ENCODE peak calls at places on chromosomes 2 and 18, in seven cellular contexts. One of them, this sample, is unnamed.
A peak's percentile ranks its signal among the peaks of the same experiment; 100 is the strongest.

GRCh38 chr2:34664266-34664665 is 1065.2 kb upstream of the FAM98A start:
- DNase-seq in hepatocyte: no peak
- DNase-seq in fibroblast of lung: no peak
- DNase-seq in spleen: no peak
- DNase-seq in cardiac fibroblast: no peak
- DNase-seq in left lung: no peak
- DNase-seq in A549: no peak
- DNase-seq in this sample: no peak

GRCh38 chr2:7052404-7052803 is 135.2 kb downstream of the RNF144A start:
- DNase-seq in hepatocyte: no peak
- DNase-seq in fibroblast of lung: no peak
- DNase-seq in spleen: peak; percentile 82
- DNase-seq in cardiac fibroblast: no peak
- DNase-seq in left lung: no peak
- DNase-seq in A549: no peak
- DNase-seq in this sample: no peak

GRCh38 chr2:121794233-121794632 is 38.8 kb downstream of the TSN start:
- DNase-seq in hepatocyte: no peak
- DNase-seq in fibroblast of lung: no peak
- DNase-seq in spleen: no peak
- DNase-seq in cardiac fibroblast: no peak
- DNase-seq in left lung: no peak
- DNase-seq in A549: no peak
- DNase-seq in this sample: no peak

GRCh38 chr18:12028040-12028628 is 46.8 kb downstream of the IMPA2 start:
- DNase-seq in hepatocyte: no peak
- DNase-seq in fibroblast of lung: no peak
- DNase-seq in spleen: no peak
- DNase-seq in cardiac fibroblast: no peak
- DNase-seq in left lung: no peak
- DNase-seq in A549: no peak
- DNase-seq in this sample: no peak

GRCh38 chr18:79526468-79527460 is 131.0 kb downstream of the NFATC1 start:
- DNase-seq in hepatocyte: no peak
- DNase-seq in fibroblast of lung: no peak
- DNase-seq in spleen: peak; percentile 81
- DNase-seq in cardiac fibroblast: peak; percentile 29
- DNase-seq in left lung: no peak
- DNase-seq in A549: no peak
- DNase-seq in this sample: no peak

GRCh38 chr2:190862591-190862991 is 18.0 kb upstream of the GLS start:
- DNase-seq in hepatocyte: no peak
- DNase-seq in fibroblast of lung: peak; percentile 67
- DNase-seq in spleen: no peak
- DNase-seq in cardiac fibroblast: peak; percentile 43
- DNase-seq in left lung: no peak
- DNase-seq in A549: no peak
- DNase-seq in this sample: no peak

GRCh38 chr2:68745006-68745405 is 10.4 kb downstream of the ARHGAP25 start:
- DNase-seq in hepatocyte: no peak
- DNase-seq in fibroblast of lung: no peak
- DNase-seq in spleen: no peak
- DNase-seq in cardiac fibroblast: no peak
- DNase-seq in left lung: no peak
- DNase-seq in A549: no peak
- DNase-seq in this sample: no peak

GRCh38 chr2:66578067-66578852 is 143.3 kb downstream of the MEIS1 start:
- DNase-seq in hepatocyte: peak; percentile 24
- DNase-seq in fibroblast of lung: no peak
- DNase-seq in spleen: peak; percentile 75
- DNase-seq in cardiac fibroblast: no peak
- DNase-seq in left lung: peak; percentile 79
- DNase-seq in A549: no peak
- DNase-seq in this sample: peak; percentile 46

GRCh38 chr2:10332402-10333246 is 29.9 kb downstream of the HPCAL1 start:
- DNase-seq in hepatocyte: no peak
- DNase-seq in fibroblast of lung: no peak
- DNase-seq in spleen: no peak
- DNase-seq in cardiac fibroblast: no peak
- DNase-seq in left lung: peak; percentile 78
- DNase-seq in A549: no peak
- DNase-seq in this sample: peak; percentile 51

GRCh38 chr2:35185861-35186412 is 1169.6 kb upstream of the CRIM1 start:
- DNase-seq in hepatocyte: no peak
- DNase-seq in fibroblast of lung: no peak
- DNase-seq in spleen: no peak
- DNase-seq in cardiac fibroblast: no peak
- DNase-seq in left lung: no peak
- DNase-seq in A549: no peak
- DNase-seq in this sample: no peak

GRCh38 chr2:13662055-13662454 is 945.3 kb downstream of the TRIB2 start:
- DNase-seq in hepatocyte: no peak
- DNase-seq in fibroblast of lung: peak; percentile 45
- DNase-seq in spleen: no peak
- DNase-seq in cardiac fibroblast: no peak
- DNase-seq in left lung: no peak
- DNase-seq in A549: no peak
- DNase-seq in this sample: peak; percentile 1

GRCh38 chr2:168157926-168158325 is 89.5 kb downstream of the STK39 start:
- DNase-seq in hepatocyte: no peak
- DNase-seq in fibroblast of lung: peak; percentile 40
- DNase-seq in spleen: no peak
- DNase-seq in cardiac fibroblast: peak; percentile 46
- DNase-seq in left lung: no peak
- DNase-seq in A549: no peak
- DNase-seq in this sample: no peak

GRCh38 chr18:48164096-48164475 is 233.6 kb upstream of the SMAD2 start:
- DNase-seq in hepatocyte: no peak
- DNase-seq in fibroblast of lung: no peak
- DNase-seq in spleen: no peak
- DNase-seq in cardiac fibroblast: no peak
- DNase-seq in left lung: no peak
- DNase-seq in A549: no peak
- DNase-seq in this sample: no peak

GRCh38 chr2:120445431-120446143 is 99.7 kb downstream of the INHBB start:
- DNase-seq in hepatocyte: no peak
- DNase-seq in fibroblast of lung: peak; percentile 35
- DNase-seq in spleen: peak; percentile 10
- DNase-seq in cardiac fibroblast: no peak
- DNase-seq in left lung: no peak
- DNase-seq in A549: no peak
- DNase-seq in this sample: no peak

GRCh38 chr2:189542145-189542882 is 38.3 kb downstream of the SLC40A1 start:
- DNase-seq in hepatocyte: peak; percentile 84
- DNase-seq in fibroblast of lung: no peak
- DNase-seq in spleen: no peak
- DNase-seq in cardiac fibroblast: no peak
- DNase-seq in left lung: no peak
- DNase-seq in A549: no peak
- DNase-seq in this sample: no peak

GRCh38 chr18:43485565-43485964 is 208.3 kb upstream of the SYT4 start:
- DNase-seq in hepatocyte: no peak
- DNase-seq in fibroblast of lung: no peak
- DNase-seq in spleen: no peak
- DNase-seq in cardiac fibroblast: no peak
- DNase-seq in left lung: no peak
- DNase-seq in A549: no peak
- DNase-seq in this sample: no peak

GRCh38 chr2:143934913-143935310 is 585.0 kb downstream of the ZEB2 start:
- DNase-seq in hepatocyte: no peak
- DNase-seq in fibroblast of lung: no peak
- DNase-seq in spleen: no peak
- DNase-seq in cardiac fibroblast: no peak
- DNase-seq in left lung: no peak
- DNase-seq in A549: no peak
- DNase-seq in this sample: no peak

GRCh38 chr2:221018262-221018661 is 553.8 kb downstream of the EPHA4 start:
- DNase-seq in hepatocyte: no peak
- DNase-seq in fibroblast of lung: no peak
- DNase-seq in spleen: no peak
- DNase-seq in cardiac fibroblast: no peak
- DNase-seq in left lung: no peak
- DNase-seq in A549: no peak
- DNase-seq in this sample: no peak

GRCh38 chr2:132929786-132930185 is 259.8 kb upstream of the LYPD1 start:
- DNase-seq in hepatocyte: peak; percentile 11
- DNase-seq in fibroblast of lung: peak; percentile 74
- DNase-seq in spleen: no peak
- DNase-seq in cardiac fibroblast: peak; percentile 4
- DNase-seq in left lung: no peak
- DNase-seq in A549: no peak
- DNase-seq in this sample: no peak

GRCh38 chr2:54772531-54772930 is 49.1 kb downstream of the EML6 start:
- DNase-seq in hepatocyte: no peak
- DNase-seq in fibroblast of lung: peak; percentile 19
- DNase-seq in spleen: no peak
- DNase-seq in cardiac fibroblast: no peak
- DNase-seq in left lung: no peak
- DNase-seq in A549: no peak
- DNase-seq in this sample: no peak

GRCh38 chr2:25338401-25338800 is 3.3 kb downstream of the DNMT3A start:
- DNase-seq in hepatocyte: no peak
- DNase-seq in fibroblast of lung: no peak
- DNase-seq in spleen: peak; percentile 67
- DNase-seq in cardiac fibroblast: no peak
- DNase-seq in left lung: no peak
- DNase-seq in A549: no peak
- DNase-seq in this sample: no peak

GRCh38 chr2:222864296-222864695 is 3.5 kb downstream of the ACSL3 start:
- DNase-seq in hepatocyte: peak; percentile 9
- DNase-seq in fibroblast of lung: peak; percentile 77
- DNase-seq in spleen: no peak
- DNase-seq in cardiac fibroblast: peak; percentile 76
- DNase-seq in left lung: no peak
- DNase-seq in A549: no peak
- DNase-seq in this sample: peak; percentile 66

GRCh38 chr2:164205347-164205746 is 415.9 kb downstream of the GRB14 start:
- DNase-seq in hepatocyte: peak; percentile 4
- DNase-seq in fibroblast of lung: peak; percentile 78
- DNase-seq in spleen: no peak
- DNase-seq in cardiac fibroblast: peak; percentile 20
- DNase-seq in left lung: no peak
- DNase-seq in A549: no peak
- DNase-seq in this sample: peak; percentile 82

DNA sequence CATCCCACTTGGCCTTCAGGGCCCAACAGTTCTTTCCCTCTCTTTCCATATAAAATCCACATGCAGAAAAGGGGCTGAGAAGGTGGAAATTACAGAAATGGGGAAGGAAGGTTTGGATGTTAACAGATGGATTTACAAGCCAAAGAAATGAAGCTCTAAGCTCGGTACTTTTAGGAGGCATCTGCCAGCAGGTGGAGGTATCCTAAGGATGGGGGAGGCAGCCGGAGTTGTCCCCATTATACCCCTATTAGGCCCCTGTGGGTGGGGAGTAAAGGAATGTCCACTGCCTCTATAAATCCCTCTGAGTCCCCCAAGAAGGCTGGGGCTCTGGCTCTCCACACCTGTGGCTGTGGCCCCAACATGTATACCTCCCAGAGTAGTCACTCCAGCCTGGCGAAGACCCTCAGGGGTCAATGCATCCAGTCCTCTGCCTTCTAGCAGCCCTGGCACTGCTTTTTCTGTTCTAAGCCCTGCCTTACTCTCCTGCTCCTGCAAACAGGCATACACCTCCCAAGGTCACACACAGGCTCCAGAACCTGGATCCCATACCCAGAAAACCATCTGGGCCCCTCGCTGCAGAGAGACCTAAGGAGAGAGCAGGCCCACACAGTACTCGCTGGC is 1.2 kb downstream of the FBXO41 start:
- DNase-seq in hepatocyte: no peak
- DNase-seq in fibroblast of lung: no peak
- DNase-seq in spleen: no peak
- DNase-seq in cardiac fibroblast: no peak
- DNase-seq in left lung: no peak
- DNase-seq in A549: no peak
- DNase-seq in this sample: no peak
- H3K4me3 ChIP-seq in hepatocyte: no peak overlapping the region
- H3K4me3 ChIP-seq in fibroblast of lung: no peak overlapping the region
- H3K4me3 ChIP-seq in spleen: peak overlapping the region; percentile 75
- H3K4me3 ChIP-seq in cardiac fibroblast: peak overlapping the region; percentile 74
- H3K4me3 ChIP-seq in left lung: peak overlapping the region; percentile 61
- H3K4me3 ChIP-seq in A549: peak overlapping the region; percentile 77
- H3K4me3 ChIP-seq in this sample: no peak overlapping the region

GRCh38 chr2:227125506-227125905 is 38.5 kb downstream of the COL4A4 start:
- DNase-seq in hepatocyte: no peak
- DNase-seq in fibroblast of lung: no peak
- DNase-seq in spleen: no peak
- DNase-seq in cardiac fibroblast: no peak
- DNase-seq in left lung: no peak
- DNase-seq in A549: no peak
- DNase-seq in this sample: no peak
- TF ChIP-seq CTCF in hepatocyte: no peak
- TF ChIP-seq CTCF in fibroblast of lung: peak; percentile 40
- TF ChIP-seq CTCF in spleen: no peak
- TF ChIP-seq CTCF in cardiac fibroblast: peak; percentile 37
- TF ChIP-seq CTCF in left lung: no peak
- TF ChIP-seq CTCF in A549: no peak
- TF ChIP-seq CTCF in this sample: peak; percentile 27

DNA sequence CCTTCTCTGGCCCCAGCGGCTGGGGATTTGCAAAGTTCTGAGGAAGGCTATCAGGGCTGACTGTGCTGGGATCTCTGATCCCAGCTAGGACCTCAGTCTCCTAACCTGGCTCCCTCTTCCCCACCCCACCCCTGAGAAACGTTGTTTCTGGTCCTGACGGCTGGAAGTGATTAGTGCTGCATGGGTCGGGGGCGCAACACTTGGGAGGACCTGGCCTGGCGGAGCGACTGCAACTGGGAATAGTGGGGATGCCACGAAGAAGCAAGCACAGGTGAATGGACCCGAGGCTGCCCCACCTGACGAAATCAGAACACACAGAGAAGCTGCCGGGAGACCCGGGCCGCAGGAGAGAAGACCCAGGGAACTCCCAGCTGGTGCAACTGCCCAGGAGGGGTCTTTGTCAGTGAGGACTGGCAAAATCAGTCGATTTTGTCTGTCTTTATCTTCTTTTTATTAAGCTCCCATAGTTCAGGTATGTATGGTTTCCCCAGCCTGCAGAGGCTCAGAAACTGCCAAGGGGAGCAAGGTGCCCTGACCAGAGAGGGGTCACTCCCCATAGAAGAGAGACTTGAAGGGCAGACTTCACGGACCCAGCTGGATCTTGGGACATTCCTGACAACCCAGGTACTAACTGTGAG is 656 bp upstream of the LBX2 start:
- DNase-seq in hepatocyte: no peak
- DNase-seq in fibroblast of lung: no peak
- DNase-seq in spleen: peak; percentile 49
- DNase-seq in cardiac fibroblast: no peak
- DNase-seq in left lung: peak; percentile 67
- DNase-seq in A549: no peak
- DNase-seq in this sample: no peak
- H3K4me3 ChIP-seq in hepatocyte: peak overlapping the region; percentile 60
- H3K4me3 ChIP-seq in fibroblast of lung: peak overlapping the region; percentile 44
- H3K4me3 ChIP-seq in spleen: peak overlapping the region; percentile 52
- H3K4me3 ChIP-seq in cardiac fibroblast: no peak overlapping the region
- H3K4me3 ChIP-seq in left lung: peak overlapping the region; percentile 53
- H3K4me3 ChIP-seq in A549: no peak overlapping the region
- H3K4me3 ChIP-seq in this sample: no peak overlapping the region

GRCh38 chr2:109516445-109517117 is 97.2 kb downstream of the SEPTIN10 start:
- DNase-seq in hepatocyte: peak; percentile 81
- DNase-seq in fibroblast of lung: peak; percentile 32
- DNase-seq in spleen: no peak
- DNase-seq in cardiac fibroblast: peak; percentile 42
- DNase-seq in left lung: no peak
- DNase-seq in A549: peak; percentile 88
- DNase-seq in this sample: no peak
- TF ChIP-seq CTCF in hepatocyte: peak; percentile 72
- TF ChIP-seq CTCF in fibroblast of lung: peak; percentile 55
- TF ChIP-seq CTCF in spleen: peak; percentile 34
- TF ChIP-seq CTCF in cardiac fibroblast: peak; percentile 86
- TF ChIP-seq CTCF in left lung: peak; percentile 28
- TF ChIP-seq CTCF in A549: peak; percentile 87
- TF ChIP-seq CTCF in this sample: peak; percentile 58

This sample was measured in astrocyte of the spinal cord.